ENCODE peak calls at places on chromosome 1, in eight cellular contexts. One of them, this sample, is unnamed.

GRCh38 chr1:51310871-51311613 is 19.3 kb downstream of the TTC39A start:
- DNase-seq in CD4-positive, CD25-positive, alpha-beta regulatory T cell: no peak
- DNase-seq in glutamatergic neuron: no peak
- DNase-seq in GM04503: no peak
- DNase-seq in mesendoderm: peak
- DNase-seq in C1 segment of cervical spinal cord: no peak
- DNase-seq in kidney tubule cell: no peak
- DNase-seq in NAMALWA: no peak
- DNase-seq in this sample: no peak

GRCh38 chr1:154324669-154325582 is at the start of gene ATP8B2:
- DNase-seq in GM04503: no peak
- DNase-seq in NAMALWA: peak
- DNase-seq in glutamatergic neuron: peak
- DNase-seq in mesendoderm: peak
- DNase-seq in C1 segment of cervical spinal cord: peak
- DNase-seq in kidney tubule cell: peak
- DNase-seq in CD4-positive, CD25-positive, alpha-beta regulatory T cell: peak
- DNase-seq in this sample: peak

GRCh38 chr1:178768423-178768822 is 43.4 kb downstream of the RALGPS2 start:
- DNase-seq in glutamatergic neuron: no peak
- DNase-seq in kidney tubule cell: peak
- DNase-seq in CD4-positive, CD25-positive, alpha-beta regulatory T cell: peak
- DNase-seq in NAMALWA: peak
- DNase-seq in GM04503: no peak
- DNase-seq in C1 segment of cervical spinal cord: no peak
- DNase-seq in mesendoderm: peak
- DNase-seq in this sample: no peak

GRCh38 chr1:54885863-54886723 is 902 bp downstream of the DHCR24 start:
- DNase-seq in NAMALWA: no peak
- DNase-seq in C1 segment of cervical spinal cord: no peak
- DNase-seq in CD4-positive, CD25-positive, alpha-beta regulatory T cell: no peak
- DNase-seq in mesendoderm: peak
- DNase-seq in GM04503: no peak
- DNase-seq in kidney tubule cell: peak
- DNase-seq in glutamatergic neuron: peak
- DNase-seq in this sample: peak

GRCh38 chr1:43144228-43144627 is 27.9 kb downstream of the EBNA1BP2 start:
- DNase-seq in GM04503: peak
- DNase-seq in kidney tubule cell: peak
- DNase-seq in mesendoderm: no peak
- DNase-seq in CD4-positive, CD25-positive, alpha-beta regulatory T cell: no peak
- DNase-seq in NAMALWA: no peak
- DNase-seq in glutamatergic neuron: no peak
- DNase-seq in C1 segment of cervical spinal cord: no peak
- DNase-seq in this sample: no peak

GRCh38 chr1:33974147-33974546 is 110.3 kb downstream of the HMGB4 start:
- DNase-seq in NAMALWA: no peak
- DNase-seq in mesendoderm: no peak
- DNase-seq in GM04503: no peak
- DNase-seq in glutamatergic neuron: no peak
- DNase-seq in CD4-positive, CD25-positive, alpha-beta regulatory T cell: no peak
- DNase-seq in kidney tubule cell: no peak
- DNase-seq in C1 segment of cervical spinal cord: no peak
- DNase-seq in this sample: no peak

GRCh38 chr1:62530516-62531154 is 66.7 kb upstream of the ANGPTL3 start:
- DNase-seq in C1 segment of cervical spinal cord: no peak
- DNase-seq in glutamatergic neuron: peak
- DNase-seq in NAMALWA: peak
- DNase-seq in kidney tubule cell: peak
- DNase-seq in mesendoderm: peak
- DNase-seq in CD4-positive, CD25-positive, alpha-beta regulatory T cell: no peak
- DNase-seq in GM04503: no peak
- DNase-seq in this sample: no peak

GRCh38 chr1:230309646-230310177 is 116.4 kb downstream of the PGBD5 start:
- DNase-seq in C1 segment of cervical spinal cord: no peak
- DNase-seq in CD4-positive, CD25-positive, alpha-beta regulatory T cell: no peak
- DNase-seq in NAMALWA: no peak
- DNase-seq in GM04503: no peak
- DNase-seq in glutamatergic neuron: no peak
- DNase-seq in kidney tubule cell: no peak
- DNase-seq in mesendoderm: no peak
- DNase-seq in this sample: no peak

GRCh38 chr1:59375321-59376220 is 78.7 kb downstream of the FGGY start:
- DNase-seq in GM04503: peak
- DNase-seq in CD4-positive, CD25-positive, alpha-beta regulatory T cell: no peak
- DNase-seq in kidney tubule cell: peak
- DNase-seq in glutamatergic neuron: no peak
- DNase-seq in C1 segment of cervical spinal cord: no peak
- DNase-seq in mesendoderm: no peak
- DNase-seq in NAMALWA: no peak
- DNase-seq in this sample: peak

GRCh38 chr1:236395780-236396664 is 1.9 kb downstream of the EDARADD start:
- DNase-seq in C1 segment of cervical spinal cord: no peak
- DNase-seq in glutamatergic neuron: no peak
- DNase-seq in GM04503: no peak
- DNase-seq in kidney tubule cell: no peak
- DNase-seq in mesendoderm: peak
- DNase-seq in CD4-positive, CD25-positive, alpha-beta regulatory T cell: no peak
- DNase-seq in NAMALWA: no peak
- DNase-seq in this sample: no peak

GRCh38 chr1:231867607-231868006 is 241.0 kb downstream of the DISC1 start:
- DNase-seq in glutamatergic neuron: no peak
- DNase-seq in NAMALWA: no peak
- DNase-seq in kidney tubule cell: no peak
- DNase-seq in mesendoderm: no peak
- DNase-seq in CD4-positive, CD25-positive, alpha-beta regulatory T cell: no peak
- DNase-seq in C1 segment of cervical spinal cord: no peak
- DNase-seq in GM04503: no peak
- DNase-seq in this sample: no peak

GRCh38 chr1:244730153-244730933 is 77.4 kb downstream of the DESI2 start:
- DNase-seq in mesendoderm: peak
- DNase-seq in GM04503: no peak
- DNase-seq in glutamatergic neuron: peak
- DNase-seq in NAMALWA: no peak
- DNase-seq in CD4-positive, CD25-positive, alpha-beta regulatory T cell: peak
- DNase-seq in C1 segment of cervical spinal cord: no peak
- DNase-seq in kidney tubule cell: peak
- DNase-seq in this sample: no peak

GRCh38 chr1:244338996-244339692 is 112.6 kb downstream of the ADSS2 start:
- DNase-seq in glutamatergic neuron: no peak
- DNase-seq in CD4-positive, CD25-positive, alpha-beta regulatory T cell: no peak
- DNase-seq in C1 segment of cervical spinal cord: no peak
- DNase-seq in NAMALWA: no peak
- DNase-seq in mesendoderm: no peak
- DNase-seq in GM04503: no peak
- DNase-seq in kidney tubule cell: no peak
- DNase-seq in this sample: no peak

GRCh38 chr1:32220746-32221580 is 1.2 kb downstream of the TMEM234 start:
- DNase-seq in NAMALWA: peak
- DNase-seq in CD4-positive, CD25-positive, alpha-beta regulatory T cell: no peak
- DNase-seq in kidney tubule cell: peak
- DNase-seq in GM04503: no peak
- DNase-seq in mesendoderm: no peak
- DNase-seq in C1 segment of cervical spinal cord: no peak
- DNase-seq in glutamatergic neuron: no peak
- DNase-seq in this sample: no peak

GRCh38 chr1:167899253-167899681 is 14.7 kb downstream of the ADCY10 start:
- DNase-seq in C1 segment of cervical spinal cord: no peak
- DNase-seq in NAMALWA: no peak
- DNase-seq in mesendoderm: no peak
- DNase-seq in kidney tubule cell: no peak
- DNase-seq in glutamatergic neuron: no peak
- DNase-seq in CD4-positive, CD25-positive, alpha-beta regulatory T cell: no peak
- DNase-seq in GM04503: no peak
- DNase-seq in this sample: no peak

GRCh38 chr1:41365772-41366427 is 4.7 kb downstream of the FOXO6 start:
- DNase-seq in C1 segment of cervical spinal cord: no peak
- DNase-seq in glutamatergic neuron: no peak
- DNase-seq in kidney tubule cell: peak
- DNase-seq in GM04503: no peak
- DNase-seq in NAMALWA: peak
- DNase-seq in mesendoderm: peak
- DNase-seq in CD4-positive, CD25-positive, alpha-beta regulatory T cell: no peak
- DNase-seq in this sample: no peak

GRCh38 chr1:43373034-43373940 is 5.5 kb upstream of the ELOVL1 start:
- DNase-seq in kidney tubule cell: peak
- DNase-seq in CD4-positive, CD25-positive, alpha-beta regulatory T cell: no peak
- DNase-seq in GM04503: peak
- DNase-seq in glutamatergic neuron: no peak
- DNase-seq in mesendoderm: no peak
- DNase-seq in C1 segment of cervical spinal cord: no peak
- DNase-seq in NAMALWA: no peak
- DNase-seq in this sample: peak

GRCh38 chr1:154334647-154335350 is 9.5 kb downstream of the ATP8B2 start:
- DNase-seq in C1 segment of cervical spinal cord: no peak
- DNase-seq in mesendoderm: peak
- DNase-seq in glutamatergic neuron: peak
- DNase-seq in GM04503: no peak
- DNase-seq in NAMALWA: peak
- DNase-seq in CD4-positive, CD25-positive, alpha-beta regulatory T cell: peak
- DNase-seq in kidney tubule cell: peak
- DNase-seq in this sample: no peak

GRCh38 chr1:36023098-36023769 is 60.7 kb upstream of the TEKT2 start:
- DNase-seq in kidney tubule cell: no peak
- DNase-seq in GM04503: no peak
- DNase-seq in mesendoderm: no peak
- DNase-seq in glutamatergic neuron: no peak
- DNase-seq in C1 segment of cervical spinal cord: no peak
- DNase-seq in NAMALWA: peak
- DNase-seq in CD4-positive, CD25-positive, alpha-beta regulatory T cell: no peak
- DNase-seq in this sample: no peak

GRCh38 chr1:207933205-207933800 is 22.4 kb upstream of the CD34 start:
- DNase-seq in mesendoderm: peak
- DNase-seq in C1 segment of cervical spinal cord: no peak
- DNase-seq in GM04503: no peak
- DNase-seq in CD4-positive, CD25-positive, alpha-beta regulatory T cell: no peak
- DNase-seq in glutamatergic neuron: no peak
- DNase-seq in kidney tubule cell: no peak
- DNase-seq in NAMALWA: no peak
- DNase-seq in this sample: no peak

GRCh38 chr1:20476260-20477038 is 9.6 kb downstream of the CAMK2N1 start:
- DNase-seq in CD4-positive, CD25-positive, alpha-beta regulatory T cell: no peak
- DNase-seq in NAMALWA: no peak
- DNase-seq in kidney tubule cell: peak
- DNase-seq in mesendoderm: peak
- DNase-seq in C1 segment of cervical spinal cord: peak
- DNase-seq in GM04503: no peak
- DNase-seq in glutamatergic neuron: peak
- DNase-seq in this sample: peak

GRCh38 chr1:7558921-7559869 is 211.9 kb upstream of the VAMP3 start:
- DNase-seq in NAMALWA: no peak
- DNase-seq in glutamatergic neuron: peak
- DNase-seq in GM04503: no peak
- DNase-seq in kidney tubule cell: no peak
- DNase-seq in C1 segment of cervical spinal cord: no peak
- DNase-seq in CD4-positive, CD25-positive, alpha-beta regulatory T cell: no peak
- DNase-seq in mesendoderm: no peak
- DNase-seq in this sample: no peak

GRCh38 chr1:89743788-89744187 is 77.0 kb upstream of the LRRC8D start:
- DNase-seq in glutamatergic neuron: no peak
- DNase-seq in CD4-positive, CD25-positive, alpha-beta regulatory T cell: no peak
- DNase-seq in NAMALWA: no peak
- DNase-seq in GM04503: no peak
- DNase-seq in mesendoderm: no peak
- DNase-seq in C1 segment of cervical spinal cord: no peak
- DNase-seq in kidney tubule cell: no peak
- DNase-seq in this sample: no peak

GRCh38 chr1:67545364-67545763 is 115.2 kb upstream of the SERBP1 start:
- DNase-seq in mesendoderm: no peak
- DNase-seq in NAMALWA: no peak
- DNase-seq in kidney tubule cell: no peak
- DNase-seq in C1 segment of cervical spinal cord: no peak
- DNase-seq in GM04503: no peak
- DNase-seq in glutamatergic neuron: no peak
- DNase-seq in CD4-positive, CD25-positive, alpha-beta regulatory T cell: no peak
- DNase-seq in this sample: no peak

GRCh38 chr1:206572835-206573771 is 39.2 kb downstream of the EIF2D start:
- DNase-seq in glutamatergic neuron: no peak
- DNase-seq in kidney tubule cell: no peak
- DNase-seq in C1 segment of cervical spinal cord: no peak
- DNase-seq in NAMALWA: no peak
- DNase-seq in CD4-positive, CD25-positive, alpha-beta regulatory T cell: no peak
- DNase-seq in mesendoderm: no peak
- DNase-seq in GM04503: no peak
- DNase-seq in this sample: no peak

GRCh38 chr1:43783671-43784205 is 76.4 kb downstream of the ST3GAL3 start:
- DNase-seq in glutamatergic neuron: no peak
- DNase-seq in CD4-positive, CD25-positive, alpha-beta regulatory T cell: no peak
- DNase-seq in C1 segment of cervical spinal cord: no peak
- DNase-seq in kidney tubule cell: peak
- DNase-seq in mesendoderm: peak
- DNase-seq in NAMALWA: no peak
- DNase-seq in GM04503: no peak
- DNase-seq in this sample: peak

GRCh38 chr1:202615501-202616354 is 94.5 kb downstream of the SYT2 start:
- DNase-seq in CD4-positive, CD25-positive, alpha-beta regulatory T cell: no peak
- DNase-seq in glutamatergic neuron: no peak
- DNase-seq in mesendoderm: no peak
- DNase-seq in C1 segment of cervical spinal cord: no peak
- DNase-seq in GM04503: peak
- DNase-seq in kidney tubule cell: peak
- DNase-seq in NAMALWA: peak
- DNase-seq in this sample: no peak

GRCh38 chr1:211478376-211478775 is 13.6 kb downstream of the RD3 start:
- DNase-seq in NAMALWA: no peak
- DNase-seq in CD4-positive, CD25-positive, alpha-beta regulatory T cell: no peak
- DNase-seq in glutamatergic neuron: no peak
- DNase-seq in kidney tubule cell: no peak
- DNase-seq in GM04503: no peak
- DNase-seq in C1 segment of cervical spinal cord: no peak
- DNase-seq in mesendoderm: no peak
- DNase-seq in this sample: no peak

GRCh38 chr1:2856076-2856390 is 54.5 kb upstream of the TTC34 start:
- DNase-seq in kidney tubule cell: no peak
- DNase-seq in mesendoderm: no peak
- DNase-seq in glutamatergic neuron: no peak
- DNase-seq in C1 segment of cervical spinal cord: no peak
- DNase-seq in NAMALWA: no peak
- DNase-seq in CD4-positive, CD25-positive, alpha-beta regulatory T cell: no peak
- DNase-seq in GM04503: no peak
- DNase-seq in this sample: no peak

GRCh38 chr1:223714849-223715709 is 2.7 kb downstream of the CAPN2 start:
- DNase-seq in C1 segment of cervical spinal cord: no peak
- DNase-seq in kidney tubule cell: peak
- DNase-seq in glutamatergic neuron: no peak
- DNase-seq in NAMALWA: no peak
- DNase-seq in mesendoderm: peak
- DNase-seq in GM04503: peak
- DNase-seq in CD4-positive, CD25-positive, alpha-beta regulatory T cell: no peak
- DNase-seq in this sample: peak

GRCh38 chr1:91793877-91794276 is 92.1 kb downstream of the TGFBR3 start:
- DNase-seq in NAMALWA: no peak
- DNase-seq in CD4-positive, CD25-positive, alpha-beta regulatory T cell: no peak
- DNase-seq in mesendoderm: no peak
- DNase-seq in C1 segment of cervical spinal cord: no peak
- DNase-seq in kidney tubule cell: no peak
- DNase-seq in glutamatergic neuron: no peak
- DNase-seq in GM04503: no peak
- DNase-seq in this sample: no peak

GRCh38 chr1:94281361-94282142 is 44.2 kb upstream of the ARHGAP29 start:
- DNase-seq in GM04503: no peak
- DNase-seq in NAMALWA: no peak
- DNase-seq in kidney tubule cell: no peak
- DNase-seq in CD4-positive, CD25-positive, alpha-beta regulatory T cell: no peak
- DNase-seq in mesendoderm: no peak
- DNase-seq in glutamatergic neuron: no peak
- DNase-seq in C1 segment of cervical spinal cord: no peak
- DNase-seq in this sample: no peak

GRCh38 chr1:115771094-115771846 is 2.8 kb upstream of the CASQ2 start:
- DNase-seq in glutamatergic neuron: no peak
- DNase-seq in NAMALWA: no peak
- DNase-seq in GM04503: no peak
- DNase-seq in mesendoderm: peak
- DNase-seq in C1 segment of cervical spinal cord: no peak
- DNase-seq in kidney tubule cell: peak
- DNase-seq in CD4-positive, CD25-positive, alpha-beta regulatory T cell: no peak
- DNase-seq in this sample: no peak

GRCh38 chr1:116537439-116537838 is 33.4 kb downstream of the CD58 start:
- DNase-seq in GM04503: peak
- DNase-seq in NAMALWA: no peak
- DNase-seq in C1 segment of cervical spinal cord: no peak
- DNase-seq in mesendoderm: peak
- DNase-seq in CD4-positive, CD25-positive, alpha-beta regulatory T cell: no peak
- DNase-seq in glutamatergic neuron: no peak
- DNase-seq in kidney tubule cell: peak
- DNase-seq in this sample: peak

This sample was measured in PC-9.